ENCODE peak calls at places on chromosomes 13 and 19, in nine cellular contexts. V is tibial artery, N is AG10803, M is B cell, R is stomach, A is BJ, C is pancreas, E is neural crest cell, H is fibroblast of pulmonary artery. U is an unnamed sample.
A peak's percentile ranks its signal among the peaks of the same experiment; 100 is the strongest.

GRCh38 chr13:20993661-20994440 is 67.5 kb downstream of the LATS2 start:
- DNase-seq in M (no peak), R (no peak), V (no peak), C (no peak), N (peak; percentile 90), E (no peak), H (peak; percentile 62), A (peak; percentile 65), U (no peak)

GRCh38 chr13:76737526-76737925 is 148.7 kb downstream of the KCTD12 start:
- DNase-seq in C (no peak), N (no peak), V (no peak), R (no peak), A (no peak), H (no peak), M (no peak), E (no peak), U (no peak)

GRCh38 chr19:10960314-10961072 is at the start of gene SMARCA4:
- DNase-seq in N (peak; percentile 94), C (peak; percentile 99), E (peak; percentile 96), A (peak; percentile 77), H (peak; percentile 98), M (peak; percentile 100), R (peak; percentile 99), V (peak; percentile 99), U (peak; percentile 96)

GRCh38 chr19:31666126-31666525 is 316.9 kb upstream of the TSHZ3 start:
- DNase-seq in E (no peak), C (no peak), A (no peak), M (no peak), R (no peak), H (no peak), V (no peak), N (no peak), U (no peak)

GRCh38 chr13:28355822-28356371 is 139.0 kb downstream of the FLT1 start:
- DNase-seq in M (no peak), R (no peak), C (no peak), A (no peak), E (no peak), N (peak; percentile 56), H (peak; percentile 91), V (no peak), U (no peak)

GRCh38 chr13:80923907-80924306 is 583.0 kb upstream of the SPRY2 start:
- DNase-seq in N (no peak), M (no peak), C (no peak), A (no peak), E (no peak), H (peak; percentile 42), R (no peak), V (no peak), U (no peak)

GRCh38 chr13:25232937-25233515 is 54.3 kb downstream of the MTMR6 start:
- DNase-seq in R (no peak), V (no peak), N (peak; percentile 32), H (peak; percentile 57), E (no peak), A (no peak), M (peak; percentile 41), C (no peak), U (no peak)

GRCh38 chr13:21925720-21926119 is 254.8 kb downstream of the FGF9 start:
- DNase-seq in C (no peak), N (no peak), M (no peak), H (no peak), V (no peak), A (no peak), E (no peak), R (no peak), U (no peak)

GRCh38 chr19:7482584-7483439 is 6.0 kb downstream of the PEX11G start:
- DNase-seq in N (no peak), M (no peak), V (no peak), C (no peak), E (no peak), H (peak; percentile 30), A (no peak), R (no peak), U (no peak)

DNA sequence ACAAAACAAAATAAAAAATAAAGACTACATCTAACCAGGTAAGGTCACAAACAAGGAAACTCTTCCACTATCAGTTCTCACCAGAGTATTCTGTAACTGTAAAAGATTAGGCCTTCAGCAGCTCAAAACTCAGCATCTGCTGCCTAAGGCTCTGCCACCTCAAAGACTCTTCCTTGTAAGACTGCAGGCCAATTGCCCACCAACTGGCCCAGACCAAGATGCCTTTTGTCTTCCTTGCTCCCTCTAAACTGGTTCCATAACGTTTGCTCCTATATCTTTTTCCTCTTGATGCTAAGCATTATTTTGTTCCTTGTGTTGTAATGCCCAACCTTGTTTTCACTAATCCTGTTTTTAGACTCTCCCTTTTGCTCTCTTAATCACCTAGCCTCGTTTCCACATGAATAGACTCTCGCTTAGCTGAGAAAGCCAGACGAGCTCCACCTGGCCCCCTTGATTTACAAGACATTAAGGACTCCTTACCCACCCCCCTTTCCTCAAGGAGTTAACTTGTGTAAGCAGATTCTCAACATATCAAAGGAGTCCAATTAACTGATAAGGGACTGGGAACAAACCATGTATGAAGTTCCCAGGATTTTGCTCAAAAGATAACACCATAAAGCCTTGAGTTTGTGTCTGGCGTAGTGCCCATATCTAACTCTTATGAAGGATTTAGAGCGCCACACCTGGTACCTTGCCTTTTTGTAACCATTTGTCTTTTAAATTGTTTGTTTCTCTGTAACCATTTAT is 1.5 kb downstream of the ZNF814 start:
- DNase-seq in E (no peak), H (peak; percentile 48), A (no peak), V (no peak), C (no peak), M (no peak), N (no peak), R (no peak), U (no peak)
- TF ChIP-seq CTCF in E (no peak), H (no peak), A (no peak), V (no peak), C (no peak), M (no peak), N (no peak), R (no peak), U (no peak)

GRCh38 chr13:43475135-43475534 is 311.6 kb downstream of the ENOX1 start:
- DNase-seq in C (no peak), A (no peak), M (no peak), R (no peak), V (no peak), N (peak; percentile 5), E (no peak), H (no peak), U (no peak)
- TF ChIP-seq CTCF in C (no peak), A (no peak), M (no peak), R (no peak), V (no peak), N (no peak), E (no peak), H (no peak), U (no peak)

GRCh38 chr19:379796-380195 is 29.2 kb downstream of the C2CD4C start:
- DNase-seq in M (no peak), R (no peak), V (no peak), H (no peak), A (no peak), N (no peak), E (no peak), C (no peak), U (no peak)

GRCh38 chr19:376111-376470 is 31.5 kb upstream of the MIER2 start:
- DNase-seq in R (no peak), V (no peak), N (no peak), C (no peak), E (no peak), H (no peak), M (no peak), A (no peak), U (no peak)

GRCh38 chr19:378706-379105 is 30.2 kb downstream of the C2CD4C start:
- DNase-seq in V (no peak), A (no peak), M (no peak), C (no peak), R (no peak), H (no peak), N (no peak), E (no peak), U (no peak)

GRCh38 chr19:375395-376110 is 31.0 kb upstream of the MIER2 start:
- DNase-seq in M (no peak), R (no peak), C (no peak), A (no peak), N (no peak), E (no peak), H (no peak), V (no peak), U (no peak)

GRCh38 chr19:377801-378581 is 31.0 kb downstream of the C2CD4C start:
- DNase-seq in A (no peak), C (no peak), V (no peak), E (no peak), M (no peak), H (no peak), R (no peak), N (no peak), U (no peak)
- TF ChIP-seq CTCF in A (peak; percentile 28), C (no peak), V (no peak), E (no peak), M (no peak), H (no peak), R (no peak), N (peak; percentile 15), U (no peak)

GRCh38 chr13:110108348-110109139 is 198.4 kb downstream of the COL4A1 start:
- DNase-seq in C (peak; percentile 74), E (peak; percentile 51), N (peak; percentile 90), R (peak; percentile 76), H (peak; percentile 93), M (no peak), A (no peak), V (peak; percentile 91), U (peak; percentile 60)
- TF ChIP-seq CTCF in C (peak; percentile 29), E (peak; percentile 75), N (peak; percentile 93), R (no peak), H (peak; percentile 90), M (no peak), A (peak; percentile 89), V (peak; percentile 65), U (no peak)

GRCh38 chr19:13038306-13039210 is 43.3 kb downstream of the NFIX start:
- DNase-seq in H (no peak), E (no peak), C (no peak), R (no peak), N (no peak), A (no peak), M (no peak), V (no peak), U (no peak)
- TF ChIP-seq CTCF in H (no peak), E (no peak), C (no peak), R (no peak), N (no peak), A (no peak), M (no peak), V (no peak), U (no peak)

GRCh38 chr13:33466262-33466661 is 180.7 kb upstream of the STARD13 start:
- DNase-seq in E (no peak), V (no peak), N (no peak), A (no peak), M (no peak), H (no peak), R (no peak), C (no peak), U (no peak)
- TF ChIP-seq CTCF in E (peak; percentile 30), V (no peak), N (peak; percentile 5), A (no peak), M (no peak), H (peak; percentile 8), R (no peak), C (no peak), U (no peak)